ENCODE peak calls at places on chromosomes 2 and 18, in four cellular contexts. C, X, P and G are unnamed samples.

GRCh38 chr18:7846315-7846714 is 279.2 kb downstream of the PTPRM start:
- DNase-seq in X (no peak), P (no peak), C (no peak), G (no peak)

GRCh38 chr2:6081955-6082354 is 389.8 kb downstream of the SOX11 start:
- DNase-seq in C (no peak), X (no peak), P (no peak), G (no peak)

GRCh38 chr2:219423656-219424378 is 5.6 kb downstream of the DES start:
- DNase-seq in P (no peak), X (no peak), C (no peak), G (no peak)

GRCh38 chr2:128549646-128550260 is 231.1 kb upstream of the HS6ST1 start:
- DNase-seq in X (no peak), P (no peak), C (no peak), G (peak)

GRCh38 chr2:74094291-74094690 is 53.4 kb downstream of the BOLA3 start:
- DNase-seq in P (no peak), C (no peak), X (no peak), G (no peak)

GRCh38 chr2:160667811-160668210 is 174.2 kb upstream of the RBMS1 start:
- DNase-seq in X (peak), C (no peak), P (no peak), G (peak)

GRCh38 chr2:99888617-99889016 is 253.8 kb downstream of the AFF3 start:
- DNase-seq in P (no peak), X (no peak), C (no peak), G (no peak)

GRCh38 chr2:229392214-229392613 is 121.1 kb upstream of the PID1 start:
- DNase-seq in X (no peak), C (no peak), P (no peak), G (peak)

GRCh38 chr2:130834923-130835765 is 1.6 kb upstream of the ARHGEF4 start:
- DNase-seq in X (no peak), P (peak), C (no peak), G (no peak)

GRCh38 chr18:4399929-4400328 is 55.2 kb downstream of the DLGAP1 start:
- DNase-seq in P (no peak), X (no peak), C (no peak), G (no peak)

GRCh38 chr18:48918660-48919415 is 31.9 kb downstream of the SMAD7 start:
- DNase-seq in C (no peak), X (no peak), P (no peak), G (no peak)

GRCh38 chr2:159989249-159989648 is 73.2 kb downstream of the PLA2R1 start:
- DNase-seq in X (no peak), P (no peak), C (no peak), G (no peak)

GRCh38 chr2:134206573-134206972 is 47.3 kb upstream of the MGAT5 start:
- DNase-seq in C (peak), X (peak), P (no peak), G (peak)
- TF ChIP-seq CTCF in C (no peak), X (no peak), P (no peak), G (no peak)

DNA sequence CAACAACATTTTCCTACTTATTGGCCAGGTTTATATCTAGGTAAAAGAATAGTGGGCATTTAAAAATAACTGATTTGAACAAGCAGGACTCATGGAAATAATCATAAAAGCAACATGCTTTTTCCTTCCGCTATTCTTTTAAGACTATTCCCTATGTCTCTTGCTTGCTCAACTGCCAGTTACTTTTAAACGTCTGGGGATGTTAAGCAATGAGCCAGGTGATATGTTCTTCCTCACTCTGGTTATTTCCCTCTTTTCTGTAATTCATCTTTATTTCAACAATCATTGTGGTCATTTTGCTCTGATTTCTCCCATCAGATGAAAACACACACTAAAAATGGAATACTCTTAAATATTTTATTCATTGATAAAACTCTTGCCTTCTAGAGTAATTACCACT is 33.4 kb upstream of the SLC8A1 start:
- DNase-seq in X (no peak), P (no peak), C (no peak), G (no peak)
- TF ChIP-seq CTCF in X (no peak), P (no peak), C (no peak), G (no peak)

GRCh38 chr2:104755026-104755856 is 98.7 kb upstream of the POU3F3 start:
- DNase-seq in P (no peak), X (no peak), C (no peak), G (no peak)
- TF ChIP-seq CTCF in P (no peak), X (no peak), C (no peak), G (no peak)

GRCh38 chr2:72579595-72580180 is 246.1 kb downstream of the EXOC6B start:
- DNase-seq in X (peak), P (no peak), C (no peak), G (peak)

GRCh38 chr2:72583376-72583775 is 242.5 kb downstream of the EXOC6B start:
- DNase-seq in C (no peak), X (no peak), P (no peak), G (peak)

GRCh38 chr2:72576861-72577260 is 249.0 kb downstream of the EXOC6B start:
- DNase-seq in X (peak), C (no peak), P (no peak), G (peak)

GRCh38 chr2:72576459-72576858 is 249.4 kb downstream of the EXOC6B start:
- DNase-seq in C (no peak), X (no peak), P (no peak), G (peak)

GRCh38 chr2:72581560-72582181 is 244.2 kb downstream of the EXOC6B start:
- DNase-seq in P (no peak), C (no peak), X (no peak), G (no peak)
- TF ChIP-seq CTCF in P (no peak), C (no peak), X (no peak), G (peak)